ENCODE peak calls at places on chromosomes 13 and 19, in seven cellular contexts. B, O, K, H, S, M and G are unnamed samples.

GRCh38 chr13:102779426-102780159 is 6.0 kb upstream of the TEX30 start:
- DNase-seq in H (no peak), M (no peak), K (no peak), S (no peak), B (no peak), O (no peak), G (no peak)

GRCh38 chr19:39401549-39402416 is 4.9 kb upstream of the ZFP36 start:
- DNase-seq in O (peak), B (no peak), K (no peak), M (peak), S (peak), H (peak), G (peak)

GRCh38 chr13:97108535-97108910 is 113.6 kb upstream of the MBNL2 start:
- DNase-seq in M (no peak), H (no peak), O (no peak), B (no peak), K (no peak), S (no peak), G (no peak)

GRCh38 chr13:20363162-20363561 is 131.0 kb upstream of the GJB6 start:
- DNase-seq in O (no peak), S (no peak), K (no peak), H (no peak), M (no peak), B (no peak), G (no peak)

GRCh38 chr19:10155834-10156233 is 36.1 kb upstream of the EIF3G start:
- DNase-seq in K (no peak), B (no peak), S (no peak), H (peak), O (no peak), M (no peak), G (no peak)

GRCh38 chr19:51704601-51705000 is 11.5 kb downstream of the SPACA6 start:
- DNase-seq in M (no peak), K (no peak), H (no peak), B (no peak), O (no peak), S (no peak), G (no peak)

GRCh38 chr13:21657538-21657937 is 13.3 kb upstream of the FGF9 start:
- DNase-seq in B (no peak), H (peak), O (no peak), M (no peak), S (no peak), K (no peak), G (peak)

GRCh38 chr19:13149628-13150186 is 468 bp downstream of the STX10 start:
- DNase-seq in B (peak), H (no peak), K (no peak), S (peak), O (no peak), M (peak), G (no peak)

GRCh38 chr13:90800082-90800746 is 547.3 kb upstream of the MIR17HG start:
- DNase-seq in B (no peak), K (no peak), O (no peak), H (no peak), S (peak), M (peak), G (no peak)

GRCh38 chr19:57587529-57587928 is 3.6 kb downstream of the ZIK1 start:
- DNase-seq in O (no peak), K (no peak), S (no peak), M (no peak), H (peak), B (no peak), G (no peak)

GRCh38 chr19:6396305-6396704 is 3.3 kb upstream of the GTF2F1 start:
- DNase-seq in O (no peak), M (no peak), H (no peak), B (no peak), K (no peak), S (no peak), G (no peak)